ENCODE peak calls at places on chromosome 7, in six cellular contexts. Z is AML-193; V is midbrain; M is NCI-H2081; Q is activated naive CD8-positive, alpha-beta T cell treated with anti-CD3 and anti-CD28 coated beads, Interleukin-2, amount 50 U/mL, for 24 hours; H is NCI-H2171. R is an unnamed sample.

GRCh38 chr7:50321678-50322077 is 17.2 kb downstream of the IKZF1 start:
- DNase-seq in Z (peak), V (no peak), M (no peak), Q (no peak), H (no peak), R (no peak)

GRCh38 chr7:106010331-106010730 is 47.3 kb downstream of the CDHR3 start:
- DNase-seq in Z (no peak), V (no peak), M (no peak), Q (no peak), H (no peak), R (no peak)

GRCh38 chr7:96388620-96389383 is 66.9 kb upstream of the SLC25A13 start:
- DNase-seq in Z (no peak), V (no peak), M (no peak), Q (no peak), H (no peak), R (peak)

GRCh38 chr7:155252388-155252957 is 45.2 kb upstream of the INSIG1 start:
- DNase-seq in Z (no peak), V (no peak), M (no peak), Q (no peak), H (no peak), R (no peak)

GRCh38 chr7:51286392-51286791 is 30.2 kb downstream of the COBL start:
- DNase-seq in Z (no peak), V (no peak), M (no peak), Q (no peak), H (no peak), R (no peak)

GRCh38 chr7:22546769-22547168 is 46.8 kb upstream of the STEAP1B start:
- DNase-seq in Z (no peak), V (no peak), M (no peak), Q (no peak), H (no peak), R (no peak)

GRCh38 chr7:130844811-130845580 is 111.0 kb upstream of the KLF14 start:
- DNase-seq in Z (no peak), V (no peak), M (no peak), Q (no peak), H (no peak), R (no peak)

GRCh38 chr7:1930381-1931065 is 260.4 kb downstream of the ELFN1 start:
- DNase-seq in Z (no peak), V (no peak), M (no peak), Q (no peak), H (no peak), R (no peak)

GRCh38 chr7:28685660-28686417 is 272.3 kb downstream of the TRIL start:
- DNase-seq in Z (peak), V (peak), M (peak), Q (peak), H (peak), R (peak)

GRCh38 chr7:106180721-106181120 is 68.6 kb upstream of the SYPL1 start:
- DNase-seq in Z (no peak), V (no peak), M (peak), Q (no peak), H (no peak), R (no peak)

GRCh38 chr7:87933953-87934698 is at the start of gene ADAM22:
- DNase-seq in Z (peak), V (peak), M (peak), Q (peak), H (peak), R (peak)

GRCh38 chr7:158265743-158266080 is 321.9 kb downstream of the PTPRN2 start:
- DNase-seq in Z (no peak), V (no peak), M (no peak), Q (no peak), H (no peak), R (no peak)

GRCh38 chr7:2172311-2173183 is 60.2 kb downstream of the MAD1L1 start:
- DNase-seq in Z (no peak), V (no peak), M (peak), Q (no peak), H (no peak), R (no peak)

GRCh38 chr7:47478926-47479791 is 102.8 kb downstream of the TNS3 start:
- DNase-seq in Z (no peak), V (no peak), M (no peak), Q (no peak), H (no peak), R (no peak)